ENCODE peak calls at places on chromosomes 11 and 22, in four cellular contexts. One of them, this sample, is unnamed.

GRCh38 chr22:16789860-16790493 is 35.2 kb downstream of the XKR3 start:
- DNase-seq in stimulated activated CD4-positive, alpha-beta T cell treated with anti-CD3 and anti-CD28 coated beads, Interleukin-12 subunit alpha, Interleukin-12 subunit beta, amount 100 ng/mL, for 4 hours: no peak
- DNase-seq in neural progenitor cell: no peak
- DNase-seq in hippocampal formation: no peak
- DNase-seq in this sample: no peak

GRCh38 chr11:63536669-63537292 is at the start of gene PLAAT4:
- DNase-seq in hippocampal formation: peak; percentile 50
- DNase-seq in stimulated activated CD4-positive, alpha-beta T cell treated with anti-CD3 and anti-CD28 coated beads, Interleukin-12 subunit alpha, Interleukin-12 subunit beta, amount 100 ng/mL, for 4 hours: no peak
- DNase-seq in neural progenitor cell: no peak
- DNase-seq in this sample: peak; percentile 32

GRCh38 chr11:102476812-102477211 is 24.2 kb upstream of the TMEM123 start:
- DNase-seq in neural progenitor cell: peak; percentile 23
- DNase-seq in hippocampal formation: no peak
- DNase-seq in stimulated activated CD4-positive, alpha-beta T cell treated with anti-CD3 and anti-CD28 coated beads, Interleukin-12 subunit alpha, Interleukin-12 subunit beta, amount 100 ng/mL, for 4 hours: no peak
- DNase-seq in this sample: no peak

GRCh38 chr22:35705141-35705540 is 12.5 kb upstream of the APOL5 start:
- DNase-seq in hippocampal formation: no peak
- DNase-seq in neural progenitor cell: no peak
- DNase-seq in stimulated activated CD4-positive, alpha-beta T cell treated with anti-CD3 and anti-CD28 coated beads, Interleukin-12 subunit alpha, Interleukin-12 subunit beta, amount 100 ng/mL, for 4 hours: no peak
- DNase-seq in this sample: no peak

GRCh38 chr11:107301886-107302285 is 155.7 kb downstream of the CWF19L2 start:
- DNase-seq in neural progenitor cell: no peak
- DNase-seq in stimulated activated CD4-positive, alpha-beta T cell treated with anti-CD3 and anti-CD28 coated beads, Interleukin-12 subunit alpha, Interleukin-12 subunit beta, amount 100 ng/mL, for 4 hours: no peak
- DNase-seq in hippocampal formation: no peak
- DNase-seq in this sample: no peak

GRCh38 chr11:27735281-27735680 is 35.0 kb upstream of the BDNF start:
- DNase-seq in stimulated activated CD4-positive, alpha-beta T cell treated with anti-CD3 and anti-CD28 coated beads, Interleukin-12 subunit alpha, Interleukin-12 subunit beta, amount 100 ng/mL, for 4 hours: no peak
- DNase-seq in hippocampal formation: no peak
- DNase-seq in neural progenitor cell: no peak
- DNase-seq in this sample: no peak

GRCh38 chr11:127443297-127443696 is 442.7 kb upstream of the KIRREL3 start:
- DNase-seq in neural progenitor cell: no peak
- DNase-seq in stimulated activated CD4-positive, alpha-beta T cell treated with anti-CD3 and anti-CD28 coated beads, Interleukin-12 subunit alpha, Interleukin-12 subunit beta, amount 100 ng/mL, for 4 hours: no peak
- DNase-seq in hippocampal formation: no peak
- DNase-seq in this sample: no peak

GRCh38 chr22:20423636-20424511 is 13.8 kb downstream of the SCARF2 start:
- DNase-seq in stimulated activated CD4-positive, alpha-beta T cell treated with anti-CD3 and anti-CD28 coated beads, Interleukin-12 subunit alpha, Interleukin-12 subunit beta, amount 100 ng/mL, for 4 hours: no peak
- DNase-seq in hippocampal formation: peak; percentile 36
- DNase-seq in neural progenitor cell: peak; percentile 3
- DNase-seq in this sample: no peak

GRCh38 chr11:60987577-60988277 is 16.2 kb downstream of the CD6 start:
- DNase-seq in neural progenitor cell: no peak
- DNase-seq in stimulated activated CD4-positive, alpha-beta T cell treated with anti-CD3 and anti-CD28 coated beads, Interleukin-12 subunit alpha, Interleukin-12 subunit beta, amount 100 ng/mL, for 4 hours: no peak
- DNase-seq in hippocampal formation: no peak
- DNase-seq in this sample: peak; percentile 66

This sample was measured in activated T-helper 2 cell treated with anti-CD3 and anti-CD28 coated beads, Interferon-gamma antibody, Interleukin-2, Interleukin-4, amounts not matched to agents 10 μg/mL and 5 μg/mL and 100 μg/mL, durations not matched to agents 14 hours and 24 hours and 36 hours.